ENCODE peak calls at places on chromosomes 6 and 20, in seven cellular contexts. One of them, this sample, is unnamed.

GRCh38 chr6:119442776-119443184 is 93.2 kb upstream of the MAN1A1 start:
- DNase-seq in HTR-8/SVneo: no peak
- DNase-seq in epithelial cell of esophagus: no peak
- DNase-seq in activated naive CD8-positive, alpha-beta T cell treated with anti-CD3 and anti-CD28 coated beads, Interleukin-2, amount 50 U/mL, for 16 hours: no peak
- DNase-seq in IMR-90: no peak
- DNase-seq in C1 segment of cervical spinal cord: no peak
- DNase-seq in NCI-H1092: no peak
- DNase-seq in this sample: no peak

GRCh38 chr20:21713470-21713869 is 8.0 kb downstream of the PAX1 start:
- DNase-seq in epithelial cell of esophagus: no peak
- DNase-seq in C1 segment of cervical spinal cord: no peak
- DNase-seq in HTR-8/SVneo: no peak
- DNase-seq in activated naive CD8-positive, alpha-beta T cell treated with anti-CD3 and anti-CD28 coated beads, Interleukin-2, amount 50 U/mL, for 16 hours: no peak
- DNase-seq in NCI-H1092: no peak
- DNase-seq in IMR-90: no peak
- DNase-seq in this sample: no peak

GRCh38 chr20:54433653-54434052 is 41.7 kb upstream of the DOK5 start:
- DNase-seq in IMR-90: no peak
- DNase-seq in activated naive CD8-positive, alpha-beta T cell treated with anti-CD3 and anti-CD28 coated beads, Interleukin-2, amount 50 U/mL, for 16 hours: no peak
- DNase-seq in C1 segment of cervical spinal cord: no peak
- DNase-seq in epithelial cell of esophagus: no peak
- DNase-seq in NCI-H1092: peak
- DNase-seq in HTR-8/SVneo: no peak
- DNase-seq in this sample: no peak

GRCh38 chr6:158266131-158266530 is 46.1 kb upstream of the TULP4 start:
- DNase-seq in HTR-8/SVneo: no peak
- DNase-seq in C1 segment of cervical spinal cord: no peak
- DNase-seq in activated naive CD8-positive, alpha-beta T cell treated with anti-CD3 and anti-CD28 coated beads, Interleukin-2, amount 50 U/mL, for 16 hours: no peak
- DNase-seq in NCI-H1092: no peak
- DNase-seq in IMR-90: no peak
- DNase-seq in epithelial cell of esophagus: peak
- DNase-seq in this sample: no peak

GRCh38 chr6:122717350-122717749 is 62.2 kb upstream of the FABP7 start:
- DNase-seq in C1 segment of cervical spinal cord: peak
- DNase-seq in NCI-H1092: peak
- DNase-seq in IMR-90: peak
- DNase-seq in epithelial cell of esophagus: peak
- DNase-seq in HTR-8/SVneo: no peak
- DNase-seq in activated naive CD8-positive, alpha-beta T cell treated with anti-CD3 and anti-CD28 coated beads, Interleukin-2, amount 50 U/mL, for 16 hours: no peak
- DNase-seq in this sample: peak

GRCh38 chr6:131867744-131868143 is 59.9 kb downstream of the ENPP1 start:
- DNase-seq in HTR-8/SVneo: no peak
- DNase-seq in C1 segment of cervical spinal cord: no peak
- DNase-seq in IMR-90: peak
- DNase-seq in epithelial cell of esophagus: no peak
- DNase-seq in NCI-H1092: no peak
- DNase-seq in activated naive CD8-positive, alpha-beta T cell treated with anti-CD3 and anti-CD28 coated beads, Interleukin-2, amount 50 U/mL, for 16 hours: no peak
- DNase-seq in this sample: no peak

GRCh38 chr20:64064145-64064698 is 1.2 kb downstream of the TCEA2 start:
- DNase-seq in HTR-8/SVneo: peak
- DNase-seq in IMR-90: peak
- DNase-seq in activated naive CD8-positive, alpha-beta T cell treated with anti-CD3 and anti-CD28 coated beads, Interleukin-2, amount 50 U/mL, for 16 hours: no peak
- DNase-seq in epithelial cell of esophagus: peak
- DNase-seq in C1 segment of cervical spinal cord: no peak
- DNase-seq in NCI-H1092: no peak
- DNase-seq in this sample: peak

GRCh38 chr20:19860742-19861141 is 102.7 kb downstream of the RIN2 start:
- DNase-seq in C1 segment of cervical spinal cord: no peak
- DNase-seq in IMR-90: no peak
- DNase-seq in NCI-H1092: no peak
- DNase-seq in activated naive CD8-positive, alpha-beta T cell treated with anti-CD3 and anti-CD28 coated beads, Interleukin-2, amount 50 U/mL, for 16 hours: no peak
- DNase-seq in epithelial cell of esophagus: no peak
- DNase-seq in HTR-8/SVneo: no peak
- DNase-seq in this sample: no peak

GRCh38 chr6:17269840-17270239 is 11.3 kb upstream of the RBM24 start:
- DNase-seq in HTR-8/SVneo: no peak
- DNase-seq in activated naive CD8-positive, alpha-beta T cell treated with anti-CD3 and anti-CD28 coated beads, Interleukin-2, amount 50 U/mL, for 16 hours: no peak
- DNase-seq in C1 segment of cervical spinal cord: no peak
- DNase-seq in epithelial cell of esophagus: no peak
- DNase-seq in IMR-90: peak
- DNase-seq in NCI-H1092: no peak
- DNase-seq in this sample: peak

GRCh38 chr6:34056301-34056700 is 89.6 kb downstream of the GRM4 start:
- DNase-seq in activated naive CD8-positive, alpha-beta T cell treated with anti-CD3 and anti-CD28 coated beads, Interleukin-2, amount 50 U/mL, for 16 hours: no peak
- DNase-seq in HTR-8/SVneo: no peak
- DNase-seq in C1 segment of cervical spinal cord: no peak
- DNase-seq in epithelial cell of esophagus: peak
- DNase-seq in IMR-90: peak
- DNase-seq in NCI-H1092: no peak
- DNase-seq in this sample: peak

GRCh38 chr6:53979468-53980067 is 131.7 kb upstream of the MLIP start:
- DNase-seq in HTR-8/SVneo: peak
- DNase-seq in IMR-90: peak
- DNase-seq in epithelial cell of esophagus: peak
- DNase-seq in NCI-H1092: no peak
- DNase-seq in C1 segment of cervical spinal cord: no peak
- DNase-seq in activated naive CD8-positive, alpha-beta T cell treated with anti-CD3 and anti-CD28 coated beads, Interleukin-2, amount 50 U/mL, for 16 hours: no peak
- DNase-seq in this sample: peak

GRCh38 chr6:76578746-76579145 is 506.3 kb upstream of the IMPG1 start:
- DNase-seq in IMR-90: no peak
- DNase-seq in epithelial cell of esophagus: peak
- DNase-seq in activated naive CD8-positive, alpha-beta T cell treated with anti-CD3 and anti-CD28 coated beads, Interleukin-2, amount 50 U/mL, for 16 hours: no peak
- DNase-seq in C1 segment of cervical spinal cord: no peak
- DNase-seq in HTR-8/SVneo: no peak
- DNase-seq in NCI-H1092: no peak
- DNase-seq in this sample: no peak

GRCh38 chr20:25497586-25498279 is 87.6 kb downstream of the NINL start:
- DNase-seq in activated naive CD8-positive, alpha-beta T cell treated with anti-CD3 and anti-CD28 coated beads, Interleukin-2, amount 50 U/mL, for 16 hours: no peak
- DNase-seq in NCI-H1092: no peak
- DNase-seq in C1 segment of cervical spinal cord: no peak
- DNase-seq in IMR-90: no peak
- DNase-seq in HTR-8/SVneo: no peak
- DNase-seq in epithelial cell of esophagus: no peak
- DNase-seq in this sample: no peak

GRCh38 chr20:64166712-64167615 is 2.7 kb downstream of the MYT1 start:
- DNase-seq in C1 segment of cervical spinal cord: no peak
- DNase-seq in NCI-H1092: no peak
- DNase-seq in epithelial cell of esophagus: no peak
- DNase-seq in activated naive CD8-positive, alpha-beta T cell treated with anti-CD3 and anti-CD28 coated beads, Interleukin-2, amount 50 U/mL, for 16 hours: no peak
- DNase-seq in IMR-90: no peak
- DNase-seq in HTR-8/SVneo: no peak
- DNase-seq in this sample: peak

GRCh38 chr6:16625319-16626240 is 135.7 kb downstream of the ATXN1 start:
- DNase-seq in C1 segment of cervical spinal cord: no peak
- DNase-seq in NCI-H1092: no peak
- DNase-seq in activated naive CD8-positive, alpha-beta T cell treated with anti-CD3 and anti-CD28 coated beads, Interleukin-2, amount 50 U/mL, for 16 hours: no peak
- DNase-seq in IMR-90: peak
- DNase-seq in HTR-8/SVneo: no peak
- DNase-seq in epithelial cell of esophagus: no peak
- DNase-seq in this sample: no peak

GRCh38 chr20:1624811-1625690 is 5.2 kb upstream of the SIRPB1 start:
- DNase-seq in epithelial cell of esophagus: no peak
- DNase-seq in IMR-90: peak
- DNase-seq in activated naive CD8-positive, alpha-beta T cell treated with anti-CD3 and anti-CD28 coated beads, Interleukin-2, amount 50 U/mL, for 16 hours: no peak
- DNase-seq in C1 segment of cervical spinal cord: no peak
- DNase-seq in NCI-H1092: no peak
- DNase-seq in HTR-8/SVneo: no peak
- DNase-seq in this sample: peak

GRCh38 chr6:133568970-133569889 is 319.7 kb upstream of the TCF21 start:
- DNase-seq in IMR-90: peak
- DNase-seq in HTR-8/SVneo: peak
- DNase-seq in activated naive CD8-positive, alpha-beta T cell treated with anti-CD3 and anti-CD28 coated beads, Interleukin-2, amount 50 U/mL, for 16 hours: no peak
- DNase-seq in NCI-H1092: peak
- DNase-seq in C1 segment of cervical spinal cord: no peak
- DNase-seq in epithelial cell of esophagus: peak
- DNase-seq in this sample: peak

GRCh38 chr6:40903456-40903855 is 135.6 kb downstream of the UNC5CL start:
- DNase-seq in C1 segment of cervical spinal cord: no peak
- DNase-seq in activated naive CD8-positive, alpha-beta T cell treated with anti-CD3 and anti-CD28 coated beads, Interleukin-2, amount 50 U/mL, for 16 hours: no peak
- DNase-seq in IMR-90: no peak
- DNase-seq in HTR-8/SVneo: no peak
- DNase-seq in epithelial cell of esophagus: peak
- DNase-seq in NCI-H1092: no peak
- DNase-seq in this sample: no peak

GRCh38 chr6:137214931-137215330 is 4.3 kb downstream of the IFNGR1 start:
- DNase-seq in activated naive CD8-positive, alpha-beta T cell treated with anti-CD3 and anti-CD28 coated beads, Interleukin-2, amount 50 U/mL, for 16 hours: no peak
- DNase-seq in NCI-H1092: no peak
- DNase-seq in HTR-8/SVneo: no peak
- DNase-seq in C1 segment of cervical spinal cord: no peak
- DNase-seq in epithelial cell of esophagus: peak
- DNase-seq in IMR-90: no peak
- DNase-seq in this sample: peak

GRCh38 chr6:52591832-52592231 is 15.0 kb upstream of the TRAM2 start:
- DNase-seq in IMR-90: no peak
- DNase-seq in epithelial cell of esophagus: no peak
- DNase-seq in HTR-8/SVneo: no peak
- DNase-seq in NCI-H1092: no peak
- DNase-seq in C1 segment of cervical spinal cord: no peak
- DNase-seq in activated naive CD8-positive, alpha-beta T cell treated with anti-CD3 and anti-CD28 coated beads, Interleukin-2, amount 50 U/mL, for 16 hours: no peak
- DNase-seq in this sample: no peak

This sample was measured in osteoblast.